ENCODE peak calls at places on chromosomes 4 and X, in nine cellular contexts. One of them, this sample, is unnamed.

GRCh38 chrX:39859991-39860861 is 237.5 kb downstream of the BCOR start:
- DNase-seq in tibial nerve: no peak
- DNase-seq in dorsolateral prefrontal cortex: no peak
- DNase-seq in CD8-positive, alpha-beta T cell: peak
- DNase-seq in esophagus squamous epithelium: no peak
- DNase-seq in prostate gland: no peak
- DNase-seq in tibial artery: no peak
- DNase-seq in transverse colon: peak
- DNase-seq in fibroblast of lung: peak
- DNase-seq in this sample: no peak

GRCh38 chr4:154928640-154929257 is 147.7 kb downstream of the RBM46 start:
- DNase-seq in CD8-positive, alpha-beta T cell: no peak
- DNase-seq in tibial nerve: no peak
- DNase-seq in tibial artery: no peak
- DNase-seq in transverse colon: no peak
- DNase-seq in prostate gland: no peak
- DNase-seq in fibroblast of lung: peak
- DNase-seq in dorsolateral prefrontal cortex: no peak
- DNase-seq in esophagus squamous epithelium: no peak
- DNase-seq in this sample: no peak

GRCh38 chr4:104210420-104210819 is 284.3 kb downstream of the CXXC4 start:
- DNase-seq in dorsolateral prefrontal cortex: no peak
- DNase-seq in prostate gland: no peak
- DNase-seq in esophagus squamous epithelium: no peak
- DNase-seq in fibroblast of lung: no peak
- DNase-seq in tibial nerve: no peak
- DNase-seq in tibial artery: no peak
- DNase-seq in CD8-positive, alpha-beta T cell: no peak
- DNase-seq in transverse colon: no peak
- DNase-seq in this sample: no peak

GRCh38 chr4:40179360-40179759 is 17.5 kb upstream of the RHOH start:
- DNase-seq in tibial artery: no peak
- DNase-seq in esophagus squamous epithelium: no peak
- DNase-seq in CD8-positive, alpha-beta T cell: no peak
- DNase-seq in dorsolateral prefrontal cortex: no peak
- DNase-seq in tibial nerve: no peak
- DNase-seq in transverse colon: no peak
- DNase-seq in prostate gland: no peak
- DNase-seq in fibroblast of lung: no peak
- DNase-seq in this sample: no peak

GRCh38 chrX:45068555-45068954 is 132.1 kb downstream of the DIPK2B start:
- DNase-seq in transverse colon: no peak
- DNase-seq in tibial artery: no peak
- DNase-seq in tibial nerve: no peak
- DNase-seq in fibroblast of lung: no peak
- DNase-seq in prostate gland: no peak
- DNase-seq in esophagus squamous epithelium: no peak
- DNase-seq in CD8-positive, alpha-beta T cell: no peak
- DNase-seq in dorsolateral prefrontal cortex: no peak
- DNase-seq in this sample: no peak

GRCh38 chrX:110120025-110120424 is 117.1 kb downstream of the TMEM164 start:
- DNase-seq in esophagus squamous epithelium: no peak
- DNase-seq in tibial nerve: no peak
- DNase-seq in tibial artery: peak
- DNase-seq in dorsolateral prefrontal cortex: no peak
- DNase-seq in fibroblast of lung: no peak
- DNase-seq in CD8-positive, alpha-beta T cell: no peak
- DNase-seq in prostate gland: peak
- DNase-seq in transverse colon: no peak
- DNase-seq in this sample: no peak

GRCh38 chrX:140510306-140510676 is 5.4 kb upstream of the SOX3 start:
- DNase-seq in tibial nerve: no peak
- DNase-seq in transverse colon: no peak
- DNase-seq in prostate gland: no peak
- DNase-seq in tibial artery: no peak
- DNase-seq in CD8-positive, alpha-beta T cell: no peak
- DNase-seq in fibroblast of lung: no peak
- DNase-seq in dorsolateral prefrontal cortex: no peak
- DNase-seq in esophagus squamous epithelium: no peak
- DNase-seq in this sample: no peak

GRCh38 chr4:53713767-53714166 is 122.5 kb upstream of the LNX1 start:
- DNase-seq in dorsolateral prefrontal cortex: no peak
- DNase-seq in esophagus squamous epithelium: no peak
- DNase-seq in prostate gland: no peak
- DNase-seq in tibial nerve: no peak
- DNase-seq in CD8-positive, alpha-beta T cell: no peak
- DNase-seq in transverse colon: no peak
- DNase-seq in fibroblast of lung: no peak
- DNase-seq in tibial artery: no peak
- DNase-seq in this sample: no peak

GRCh38 chr4:48467891-48468290 is 15.3 kb upstream of the SLC10A4 start:
- DNase-seq in CD8-positive, alpha-beta T cell: no peak
- DNase-seq in dorsolateral prefrontal cortex: no peak
- DNase-seq in transverse colon: no peak
- DNase-seq in fibroblast of lung: no peak
- DNase-seq in prostate gland: no peak
- DNase-seq in tibial nerve: no peak
- DNase-seq in esophagus squamous epithelium: no peak
- DNase-seq in tibial artery: no peak
- DNase-seq in this sample: no peak

GRCh38 chrX:146615807-146616206 is 193.8 kb upstream of the CXorf51B start:
- DNase-seq in CD8-positive, alpha-beta T cell: no peak
- DNase-seq in tibial nerve: no peak
- DNase-seq in fibroblast of lung: no peak
- DNase-seq in prostate gland: no peak
- DNase-seq in esophagus squamous epithelium: no peak
- DNase-seq in tibial artery: no peak
- DNase-seq in dorsolateral prefrontal cortex: no peak
- DNase-seq in transverse colon: no peak
- DNase-seq in this sample: no peak

GRCh38 chrX:154696328-154697045 is 43.1 kb upstream of the CTAG2 start:
- DNase-seq in transverse colon: no peak
- DNase-seq in esophagus squamous epithelium: no peak
- DNase-seq in prostate gland: no peak
- DNase-seq in dorsolateral prefrontal cortex: peak
- DNase-seq in fibroblast of lung: peak
- DNase-seq in tibial artery: no peak
- DNase-seq in tibial nerve: no peak
- DNase-seq in CD8-positive, alpha-beta T cell: no peak
- DNase-seq in this sample: no peak

GRCh38 chr4:90127706-90128345 is 632 bp downstream of the CCSER1 start:
- DNase-seq in prostate gland: peak
- DNase-seq in transverse colon: no peak
- DNase-seq in tibial artery: no peak
- DNase-seq in fibroblast of lung: no peak
- DNase-seq in tibial nerve: no peak
- DNase-seq in esophagus squamous epithelium: no peak
- DNase-seq in CD8-positive, alpha-beta T cell: no peak
- DNase-seq in dorsolateral prefrontal cortex: peak
- DNase-seq in this sample: no peak

GRCh38 chrX:63012574-63012973 is 338.6 kb downstream of the SPIN4 start:
- DNase-seq in fibroblast of lung: no peak
- DNase-seq in transverse colon: no peak
- DNase-seq in prostate gland: no peak
- DNase-seq in tibial nerve: no peak
- DNase-seq in CD8-positive, alpha-beta T cell: no peak
- DNase-seq in tibial artery: no peak
- DNase-seq in dorsolateral prefrontal cortex: no peak
- DNase-seq in esophagus squamous epithelium: no peak
- DNase-seq in this sample: no peak
- TF ChIP-seq CTCF in fibroblast of lung: no peak
- TF ChIP-seq CTCF in transverse colon: no peak
- TF ChIP-seq CTCF in prostate gland: no peak
- TF ChIP-seq CTCF in tibial nerve: no peak
- TF ChIP-seq CTCF in CD8-positive, alpha-beta T cell: no peak
- TF ChIP-seq CTCF in tibial artery: no peak
- TF ChIP-seq CTCF in dorsolateral prefrontal cortex: no peak
- TF ChIP-seq CTCF in esophagus squamous epithelium: no peak
- TF ChIP-seq CTCF in this sample: no peak

DNA sequence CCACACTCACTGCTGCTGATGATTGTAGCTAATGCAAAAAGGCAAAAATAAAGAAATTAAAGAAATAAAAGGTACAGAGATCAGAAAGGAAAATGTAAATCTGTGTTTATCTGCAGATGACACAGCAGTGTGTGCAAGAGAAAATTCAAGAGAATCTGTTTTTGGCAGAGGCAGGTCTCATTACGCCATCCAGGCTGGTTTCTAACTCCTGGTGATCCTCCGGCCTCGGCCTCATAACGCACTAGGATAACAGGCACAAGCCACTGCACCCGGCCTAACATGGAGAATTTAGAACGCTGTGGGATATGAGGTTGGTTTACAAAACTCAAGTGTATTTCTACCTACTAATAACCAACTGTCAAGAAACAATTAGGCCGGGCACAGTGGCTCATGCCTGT is 29.4 kb downstream of the CTBP1 start:
- DNase-seq in tibial artery: no peak
- DNase-seq in transverse colon: no peak
- DNase-seq in esophagus squamous epithelium: no peak
- DNase-seq in CD8-positive, alpha-beta T cell: no peak
- DNase-seq in prostate gland: no peak
- DNase-seq in fibroblast of lung: peak
- DNase-seq in dorsolateral prefrontal cortex: no peak
- DNase-seq in tibial nerve: no peak
- DNase-seq in this sample: no peak
- H3K4me3 ChIP-seq in tibial artery: no peak
- H3K4me3 ChIP-seq in transverse colon: no peak
- H3K4me3 ChIP-seq in esophagus squamous epithelium: no peak
- H3K4me3 ChIP-seq in CD8-positive, alpha-beta T cell: no peak
- H3K4me3 ChIP-seq in prostate gland: no peak
- H3K4me3 ChIP-seq in fibroblast of lung: no peak
- H3K4me3 ChIP-seq in dorsolateral prefrontal cortex: no peak
- H3K4me3 ChIP-seq in tibial nerve: no peak
- H3K4me3 ChIP-seq in this sample: no peak

DNA sequence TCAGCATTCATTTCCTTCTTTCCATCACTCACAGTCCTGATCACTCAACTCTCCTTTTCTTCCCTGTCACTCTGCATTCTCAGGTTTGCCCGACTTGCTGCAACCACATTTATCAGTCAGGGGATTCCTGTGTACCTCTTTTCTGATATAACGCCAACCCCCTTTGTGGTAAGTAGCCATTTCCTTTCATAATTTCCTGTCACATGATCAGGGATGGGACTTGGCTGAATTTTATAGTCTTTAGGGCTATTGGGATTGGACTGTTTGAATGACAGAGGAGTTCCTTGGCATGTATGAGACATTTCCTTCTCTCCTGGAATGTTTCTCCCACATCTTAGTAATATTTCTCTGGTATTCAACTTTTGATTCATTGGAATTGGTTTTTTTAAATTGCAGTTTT is 11.0 kb downstream of the PGM2 start:
- DNase-seq in prostate gland: no peak
- DNase-seq in dorsolateral prefrontal cortex: no peak
- DNase-seq in tibial artery: no peak
- DNase-seq in fibroblast of lung: peak
- DNase-seq in transverse colon: no peak
- DNase-seq in esophagus squamous epithelium: no peak
- DNase-seq in tibial nerve: no peak
- DNase-seq in CD8-positive, alpha-beta T cell: no peak
- DNase-seq in this sample: no peak
- H3K27ac ChIP-seq in prostate gland: no peak
- H3K27ac ChIP-seq in dorsolateral prefrontal cortex: no peak
- H3K27ac ChIP-seq in tibial artery: no peak
- H3K27ac ChIP-seq in fibroblast of lung: no peak
- H3K27ac ChIP-seq in transverse colon: peak
- H3K27ac ChIP-seq in esophagus squamous epithelium: peak
- H3K27ac ChIP-seq in tibial nerve: peak
- H3K27ac ChIP-seq in CD8-positive, alpha-beta T cell: no peak
- H3K27ac ChIP-seq in this sample: peak

DNA sequence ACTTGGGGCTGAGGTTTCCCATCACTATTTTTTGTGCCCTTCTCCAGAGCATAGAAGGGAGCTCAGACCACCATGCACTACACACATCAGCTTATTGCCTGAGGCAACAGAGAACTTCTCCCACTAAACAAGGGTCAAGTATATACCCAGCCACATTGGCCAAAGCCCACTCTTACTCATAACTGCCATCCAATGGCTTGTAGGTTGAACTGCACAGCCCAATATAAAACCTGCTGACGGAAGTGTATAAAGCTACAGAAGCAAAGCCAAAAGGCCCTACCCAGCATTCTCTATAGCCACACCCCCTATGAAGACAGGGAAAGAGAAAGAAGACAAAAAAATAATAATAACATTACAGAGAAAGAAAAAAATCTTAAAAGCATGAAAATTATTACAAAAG is 139.7 kb downstream of the LRBA start:
- DNase-seq in dorsolateral prefrontal cortex: no peak
- DNase-seq in tibial nerve: no peak
- DNase-seq in prostate gland: no peak
- DNase-seq in esophagus squamous epithelium: no peak
- DNase-seq in tibial artery: no peak
- DNase-seq in transverse colon: no peak
- DNase-seq in CD8-positive, alpha-beta T cell: no peak
- DNase-seq in fibroblast of lung: no peak
- DNase-seq in this sample: no peak
- TF ChIP-seq CTCF in dorsolateral prefrontal cortex: no peak
- TF ChIP-seq CTCF in tibial nerve: no peak
- TF ChIP-seq CTCF in prostate gland: no peak
- TF ChIP-seq CTCF in esophagus squamous epithelium: no peak
- TF ChIP-seq CTCF in tibial artery: no peak
- TF ChIP-seq CTCF in transverse colon: no peak
- TF ChIP-seq CTCF in CD8-positive, alpha-beta T cell: no peak
- TF ChIP-seq CTCF in fibroblast of lung: peak
- TF ChIP-seq CTCF in this sample: no peak

GRCh38 chr4:164683040-164683439 is 70.9 kb upstream of the SMIM31 start:
- DNase-seq in CD8-positive, alpha-beta T cell: no peak
- DNase-seq in esophagus squamous epithelium: no peak
- DNase-seq in tibial artery: no peak
- DNase-seq in dorsolateral prefrontal cortex: no peak
- DNase-seq in tibial nerve: no peak
- DNase-seq in prostate gland: no peak
- DNase-seq in transverse colon: no peak
- DNase-seq in fibroblast of lung: no peak
- DNase-seq in this sample: no peak
- H3K4me3 ChIP-seq in CD8-positive, alpha-beta T cell: no peak
- H3K4me3 ChIP-seq in esophagus squamous epithelium: no peak
- H3K4me3 ChIP-seq in tibial artery: no peak
- H3K4me3 ChIP-seq in dorsolateral prefrontal cortex: no peak
- H3K4me3 ChIP-seq in tibial nerve: no peak
- H3K4me3 ChIP-seq in prostate gland: no peak
- H3K4me3 ChIP-seq in transverse colon: no peak
- H3K4me3 ChIP-seq in fibroblast of lung: no peak
- H3K4me3 ChIP-seq in this sample: no peak